ENCODE peak calls at places on chromosome 20, in five cellular contexts. H is neural progenitor cell, M is PC-3, I is vagina, V is A549. X is an unnamed sample. For H3K4me1, the result is how much of the 10 kb centered on the place peaks cover.

GRCh38 chr20:35823147-35823546 is 51.3 kb downstream of the PHF20 start:
- DNase-seq in H (no peak), M (no peak), I (no peak), V (no peak), X (no peak)

GRCh38 chr20:9332783-9333482 is 181.5 kb upstream of the LAMP5 start:
- DNase-seq in H (no peak), M (no peak), I (no peak), V (no peak), X (no peak)

GRCh38 chr20:35539756-35540212 is 2.1 kb upstream of the ERGIC3 start:
- DNase-seq in H (peak), M (no peak), I (no peak), V (peak), X (peak)

GRCh38 chr20:21808863-21809664 is 103.6 kb downstream of the PAX1 start:
- DNase-seq in H (peak), M (peak), I (no peak), V (peak), X (peak)

GRCh38 chr20:20465259-20465658 is 97.4 kb downstream of the INSM1 start:
- DNase-seq in H (peak), M (peak), I (no peak), V (no peak), X (no peak)

GRCh38 chr20:46786566-46786965 is 77.1 kb downstream of the SLC2A10 start:
- DNase-seq in H (no peak), M (no peak), I (no peak), V (no peak), X (no peak)

GRCh38 chr20:14775778-14776177 is 438.4 kb upstream of the FLRT3 start:
- DNase-seq in H (no peak), M (peak), I (no peak), V (peak), X (peak)

GRCh38 chr20:4997207-4997606 is 4.1 kb downstream of the SLC23A2 start:
- DNase-seq in H (no peak), M (no peak), I (no peak), V (no peak), X (no peak)

DNA sequence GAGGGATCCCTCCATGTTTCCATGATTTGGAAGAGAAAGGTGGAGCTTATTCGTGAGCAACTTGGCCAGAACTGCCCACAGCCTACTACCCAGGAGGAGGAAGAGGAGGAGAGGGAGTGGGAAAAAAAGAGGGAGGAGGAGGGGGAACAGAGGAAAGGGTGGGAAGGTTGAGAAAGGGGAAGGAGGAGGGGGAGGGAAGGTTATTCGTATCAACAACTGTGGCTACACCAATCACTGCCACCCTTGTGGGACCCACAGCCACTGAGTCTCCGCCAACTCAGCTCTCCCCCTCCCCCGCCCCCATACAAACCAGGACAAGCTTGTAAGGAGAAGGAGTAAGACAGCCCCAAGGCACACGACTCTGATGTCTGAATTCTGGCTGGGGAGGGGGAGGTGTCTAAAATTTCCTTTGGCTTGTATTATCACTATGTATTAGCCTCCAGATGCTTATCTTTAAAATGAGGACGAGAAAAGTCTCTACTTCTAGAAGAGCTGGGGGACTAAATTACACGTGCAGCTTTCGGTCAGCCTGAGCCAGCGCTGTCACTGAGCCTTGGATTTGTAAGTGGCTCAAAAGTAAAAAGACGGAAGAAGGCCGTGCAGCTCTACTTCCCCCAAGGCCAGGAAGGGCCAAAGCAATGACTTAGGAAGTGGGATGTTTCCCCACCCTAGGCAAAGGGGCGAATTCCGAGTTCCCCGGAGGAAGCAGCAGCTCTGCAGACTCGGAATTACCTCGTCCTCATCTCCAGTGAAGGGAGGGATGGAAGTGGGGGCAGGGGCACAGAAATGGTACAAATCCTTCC is 1.0 kb downstream of the FKBP1A start:
- DNase-seq in H (peak), M (peak), I (no peak), V (no peak), X (no peak)
- H3K4me1 ChIP-seq in H (under half), M (half or more), I (half or more), V (under half), X (half or more)

GRCh38 chr20:17968366-17969275 is at the start of the genes MGME1 and SNX5:
- DNase-seq in H (peak), M (peak), I (peak), V (peak), X (peak)
- TF ChIP-seq CTCF in H (no peak), M (no peak), I (no peak), V (no peak), X (no peak)

GRCh38 chr20:57412347-57413029 is 21.3 kb downstream of the RBM38 start:
- DNase-seq in H (no peak), M (no peak), I (no peak), V (no peak), X (no peak)
- H3K4me1 ChIP-seq in H (under half), M (under half), I (under half), V (under half), X (under half)

GRCh38 chr20:54063580-54063979 is 6.8 kb downstream of the BCAS1 start:
- DNase-seq in H (no peak), M (no peak), I (no peak), V (no peak), X (no peak)

GRCh38 chr20:54061106-54061881 is 9.1 kb downstream of the BCAS1 start:
- DNase-seq in H (no peak), M (no peak), I (no peak), V (no peak), X (no peak)

GRCh38 chr20:54063998-54064676 is 6.3 kb downstream of the BCAS1 start:
- DNase-seq in H (no peak), M (no peak), I (peak), V (no peak), X (no peak)

GRCh38 chr20:54064939-54065338 is 5.5 kb downstream of the BCAS1 start:
- DNase-seq in H (no peak), M (no peak), I (no peak), V (no peak), X (no peak)

GRCh38 chr20:54062812-54063280 is 7.5 kb downstream of the BCAS1 start:
- DNase-seq in H (peak), M (peak), I (peak), V (peak), X (no peak)
- TF ChIP-seq CTCF in H (peak), M (peak), I (peak), V (peak), X (peak)

GRCh38 chr20:63466250-63466825 is 6.1 kb downstream of the KCNQ2 start:
- DNase-seq in H (no peak), M (no peak), I (no peak), V (no peak), X (no peak)
- H3K4me1 ChIP-seq in H (under half), M (under half), I (under half), V (under half), X (under half)

DNA sequence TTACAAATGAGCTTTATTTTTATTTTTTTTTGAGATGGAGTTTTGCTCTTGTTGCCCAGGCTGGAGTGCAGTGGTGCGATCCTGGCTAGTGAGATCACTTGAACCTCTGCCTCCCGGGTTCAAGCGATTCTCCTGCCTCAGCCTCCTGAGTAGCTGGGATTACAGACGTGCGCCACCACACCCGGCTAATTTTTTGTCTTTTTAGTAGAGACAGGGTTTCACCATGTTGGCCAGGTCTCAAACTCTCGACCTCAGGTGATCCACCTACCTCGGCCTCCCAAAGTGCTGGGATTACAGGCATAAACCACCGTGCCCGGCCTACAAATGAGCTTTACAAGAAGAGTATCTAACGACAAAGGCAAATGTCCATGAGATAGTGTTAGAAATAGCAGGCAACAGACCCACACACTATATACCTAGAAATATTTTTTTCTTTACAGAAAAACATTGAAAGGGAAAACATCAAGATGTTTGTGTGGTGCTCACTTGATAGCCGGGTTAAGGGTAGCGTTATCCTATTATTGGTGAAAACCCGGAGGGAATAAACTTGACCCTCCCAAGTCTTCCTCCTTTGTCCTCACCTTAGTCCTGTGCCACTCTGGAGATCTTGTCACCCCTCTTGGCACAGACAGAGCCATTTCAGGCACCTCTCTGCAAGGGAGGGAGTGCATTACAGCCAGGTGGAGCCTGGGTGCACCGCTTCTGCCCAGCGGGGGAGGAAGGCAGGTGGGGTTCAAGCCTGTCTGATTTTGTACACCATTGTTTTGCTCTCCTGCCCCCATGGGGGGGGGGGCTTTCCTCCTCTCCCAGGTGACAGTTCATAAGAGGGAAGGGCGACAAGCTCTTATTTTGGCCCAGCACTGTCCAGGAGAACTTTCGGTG is 21.0 kb upstream of the AVP start:
- DNase-seq in H (no peak), M (no peak), I (no peak), V (no peak), X (no peak)
- TF ChIP-seq CTCF in H (no peak), M (no peak), I (no peak), V (no peak), X (no peak)

GRCh38 chr20:41174373-41174772 is 37.0 kb downstream of the PLCG1 start:
- DNase-seq in H (no peak), M (no peak), I (peak), V (no peak), X (peak)

GRCh38 chr20:41173161-41173721 is 35.9 kb downstream of the PLCG1 start:
- DNase-seq in H (peak), M (peak), I (peak), V (peak), X (peak)

GRCh38 chr20:41174782-41175181 is 37.4 kb downstream of the PLCG1 start:
- DNase-seq in H (peak), M (no peak), I (peak), V (no peak), X (peak)

GRCh38 chr20:41172296-41173140 is 35.2 kb downstream of the PLCG1 start:
- DNase-seq in H (no peak), M (no peak), I (peak), V (no peak), X (no peak)

GRCh38 chr20:41173791-41174341 is 36.5 kb downstream of the PLCG1 start:
- DNase-seq in H (no peak), M (no peak), I (peak), V (no peak), X (peak)
- H3K4me1 ChIP-seq in H (under half), M (under half), I (half or more), V (under half), X (half or more)

GRCh38 chr20:7091655-7092054 is 324.2 kb downstream of the BMP2 start:
- DNase-seq in H (no peak), M (no peak), I (no peak), V (no peak), X (no peak)

GRCh38 chr20:7090001-7090400 is 322.5 kb downstream of the BMP2 start:
- DNase-seq in H (no peak), M (no peak), I (no peak), V (no peak), X (no peak)

GRCh38 chr20:7090753-7091310 is 323.3 kb downstream of the BMP2 start:
- DNase-seq in H (no peak), M (peak), I (no peak), V (no peak), X (no peak)

GRCh38 chr20:7094438-7094997 is 327.0 kb downstream of the BMP2 start:
- DNase-seq in H (peak), M (peak), I (no peak), V (peak), X (no peak)
- TF ChIP-seq CTCF in H (peak), M (peak), I (no peak), V (peak), X (peak)

GRCh38 chr20:25229486-25230176 is 18.3 kb upstream of the PYGB start:
- DNase-seq in H (no peak), M (no peak), I (no peak), V (no peak), X (no peak)

GRCh38 chr20:25226433-25227316 is 21.2 kb upstream of the PYGB start:
- DNase-seq in H (no peak), M (peak), I (no peak), V (no peak), X (peak)

GRCh38 chr20:25224941-25225340 is 22.9 kb upstream of the PYGB start:
- DNase-seq in H (no peak), M (no peak), I (no peak), V (no peak), X (no peak)

GRCh38 chr20:25225642-25226432 is 22.0 kb upstream of the PYGB start:
- DNase-seq in H (no peak), M (no peak), I (no peak), V (no peak), X (no peak)

GRCh38 chr20:25227317-25227831 is 20.5 kb upstream of the PYGB start:
- DNase-seq in H (no peak), M (peak), I (no peak), V (peak), X (no peak)
- H3K4me1 ChIP-seq in H (under half), M (under half), I (under half), V (half or more), X (under half)